ENCODE peak calls at places on chromosomes 2 and 18, in seven cellular contexts. M is sigmoid colon; D is NCI-H1417; Z is HTR-8/SVneo; O is AG08396; U is osteocyte; Q is stimulated activated CD4-positive, alpha-beta T cell treated with anti-CD3 and anti-CD28 coated beads, Interleukin-2, amount 100 ng/mL, for 48 hours. B is an unnamed sample.

GRCh38 chr2:9256570-9257043 is 50.0 kb downstream of the ASAP2 start:
- DNase-seq in M (no peak), D (no peak), Z (no peak), O (no peak), U (no peak), Q (no peak), B (no peak)

GRCh38 chr18:66646622-66647021 is 42.7 kb upstream of the CDH19 start:
- DNase-seq in M (no peak), D (no peak), Z (no peak), O (no peak), U (no peak), Q (no peak), B (no peak)

GRCh38 chr2:170739048-170739447 is 23.9 kb downstream of the SP5 start:
- DNase-seq in M (no peak), D (no peak), Z (peak), O (peak), U (no peak), Q (no peak), B (no peak)

GRCh38 chr2:27914793-27915175 is 24.3 kb downstream of the BABAM2 start:
- DNase-seq in M (no peak), D (no peak), Z (no peak), O (no peak), U (no peak), Q (no peak), B (no peak)

GRCh38 chr2:142100967-142101366 is 29.8 kb downstream of the LRP1B start:
- DNase-seq in M (no peak), D (no peak), Z (no peak), O (no peak), U (no peak), Q (no peak), B (no peak)

GRCh38 chr18:58254873-58255511 is 211.0 kb downstream of the NEDD4L start:
- DNase-seq in M (peak), D (peak), Z (no peak), O (no peak), U (no peak), Q (no peak), B (no peak)

GRCh38 chr2:215736653-215737290 is 276.6 kb downstream of the MREG start:
- DNase-seq in M (no peak), D (no peak), Z (peak), O (peak), U (no peak), Q (no peak), B (no peak)

GRCh38 chr18:25111382-25112070 is 240.4 kb downstream of the ZNF521 start:
- DNase-seq in M (no peak), D (no peak), Z (no peak), O (no peak), U (no peak), Q (no peak), B (no peak)

GRCh38 chr18:677951-678363 is 20.5 kb downstream of the TYMS start:
- DNase-seq in M (no peak), D (peak), Z (no peak), O (no peak), U (no peak), Q (no peak), B (no peak)

B was measured in GM12892.